ENCODE peak calls at places on chromosome 1, in eight cellular contexts. V, D, Z, H, S, R, C and G are unnamed samples.

GRCh38 chr1:81834268-81834667 is 33.5 kb downstream of the ADGRL2 start:
- DNase-seq in H (no peak), Z (no peak), V (no peak), D (peak), R (peak), S (no peak), C (no peak), G (no peak)

GRCh38 chr1:41318135-41318534 is 43.1 kb upstream of the FOXO6 start:
- DNase-seq in C (no peak), Z (no peak), S (no peak), H (no peak), R (no peak), D (no peak), V (no peak), G (no peak)

GRCh38 chr1:39692152-39693064 is 1.2 kb upstream of the HPCAL4 start:
- DNase-seq in V (no peak), S (no peak), Z (no peak), R (no peak), C (no peak), D (no peak), H (peak), G (no peak)

GRCh38 chr1:202577381-202577780 is 132.9 kb downstream of the SYT2 start:
- DNase-seq in R (peak), Z (no peak), S (no peak), D (no peak), V (no peak), H (no peak), C (no peak), G (no peak)

GRCh38 chr1:198056255-198056654 is 100.5 kb upstream of the NEK7 start:
- DNase-seq in V (no peak), C (no peak), Z (no peak), S (no peak), D (no peak), R (no peak), H (peak), G (no peak)

GRCh38 chr1:112619518-112620458 is at the start of gene CAPZA1:
- DNase-seq in D (peak), Z (peak), H (peak), V (peak), C (peak), S (peak), R (peak), G (peak)

GRCh38 chr1:117059334-117059677 is 820 bp upstream of the TTF2 start:
- DNase-seq in R (no peak), V (peak), S (no peak), D (no peak), C (peak), H (peak), Z (peak), G (no peak)

GRCh38 chr1:22925111-22925510 is 47.6 kb downstream of the LACTBL1 start:
- DNase-seq in C (no peak), D (no peak), H (no peak), Z (no peak), V (no peak), S (no peak), R (peak), G (no peak)

GRCh38 chr1:100573960-100574359 is 36.0 kb downstream of the GPR88 start:
- DNase-seq in D (no peak), H (no peak), Z (no peak), C (no peak), V (no peak), R (no peak), S (no peak), G (no peak)

GRCh38 chr1:59215766-59216291 is 81.1 kb upstream of the FGGY start:
- DNase-seq in S (no peak), D (no peak), R (no peak), C (no peak), Z (no peak), H (no peak), V (no peak), G (no peak)

GRCh38 chr1:20373764-20374163 is 83.1 kb downstream of the VWA5B1 start:
- DNase-seq in S (no peak), V (no peak), R (no peak), C (no peak), Z (no peak), D (no peak), H (peak), G (no peak)

GRCh38 chr1:208237241-208237640 is 6.9 kb downstream of the PLXNA2 start:
- DNase-seq in R (no peak), H (no peak), C (no peak), D (peak), V (no peak), Z (no peak), S (no peak), G (no peak)

GRCh38 chr1:167808104-167808503 is 86.3 kb downstream of the MPZL1 start:
- DNase-seq in H (no peak), R (peak), C (no peak), D (no peak), S (no peak), V (no peak), Z (no peak), G (no peak)

GRCh38 chr1:206609229-206609991 is 2.9 kb downstream of the EIF2D start:
- DNase-seq in Z (no peak), S (no peak), D (peak), H (no peak), C (no peak), R (no peak), V (no peak), G (no peak)

GRCh38 chr1:246147471-246148461 is 359.3 kb downstream of the SMYD3 start:
- DNase-seq in S (no peak), Z (no peak), R (no peak), C (no peak), V (no peak), H (no peak), D (no peak), G (no peak)

GRCh38 chr1:112735752-112736151 is 20.6 kb upstream of the PPM1J start:
- DNase-seq in S (peak), Z (no peak), D (peak), V (no peak), R (peak), C (no peak), H (no peak), G (no peak)

GRCh38 chr1:8348777-8349472 is 31.0 kb downstream of the SLC45A1 start:
- DNase-seq in D (peak), H (peak), V (peak), C (peak), Z (peak), R (peak), S (no peak), G (peak)

GRCh38 chr1:201772178-201772577 is 56.8 kb upstream of the IPO9 start:
- DNase-seq in C (no peak), R (no peak), Z (no peak), S (no peak), V (no peak), H (no peak), D (no peak), G (no peak)

GRCh38 chr1:198075296-198075695 is 81.5 kb upstream of the NEK7 start:
- DNase-seq in R (no peak), C (no peak), S (no peak), V (no peak), D (no peak), Z (no peak), H (no peak), G (no peak)

GRCh38 chr1:208917719-208918118 is 665.8 kb upstream of the CAMK1G start:
- DNase-seq in V (no peak), C (no peak), D (no peak), Z (no peak), R (no peak), H (no peak), S (no peak), G (no peak)

GRCh38 chr1:19100008-19100407 is 110.1 kb downstream of the UBR4 start:
- DNase-seq in H (no peak), C (no peak), V (no peak), S (no peak), Z (no peak), D (no peak), R (no peak), G (no peak)

GRCh38 chr1:63326473-63327380 is 4.4 kb downstream of the FOXD3 start:
- DNase-seq in S (no peak), Z (no peak), C (no peak), H (peak), D (peak), V (no peak), R (peak), G (no peak)

GRCh38 chr1:201461783-201462441 is 7.1 kb downstream of the PHLDA3 start:
- DNase-seq in C (no peak), D (peak), V (peak), H (no peak), R (peak), S (peak), Z (peak), G (no peak)

GRCh38 chr1:41672641-41673313 is 188.3 kb upstream of the EDN2 start:
- DNase-seq in H (peak), R (peak), D (no peak), C (no peak), Z (no peak), V (no peak), S (no peak), G (no peak)

GRCh38 chr1:81446006-81446669 is 354.6 kb upstream of the ADGRL2 start:
- DNase-seq in C (no peak), V (no peak), D (no peak), Z (peak), R (no peak), H (no peak), S (no peak), G (no peak)

GRCh38 chr1:23424171-23424959 is at the start of gene TCEA3:
- DNase-seq in V (peak), S (no peak), R (no peak), D (no peak), C (no peak), Z (peak), H (no peak), G (no peak)

GRCh38 chr1:185355947-185356346 is 38.9 kb upstream of the IVNS1ABP start:
- DNase-seq in D (no peak), H (no peak), R (no peak), V (no peak), S (no peak), C (no peak), Z (no peak), G (no peak)

GRCh38 chr1:78121650-78122210 is 76.0 kb downstream of the GIPC2 start:
- DNase-seq in R (peak), Z (no peak), S (no peak), V (no peak), H (no peak), D (no peak), C (no peak), G (no peak)

GRCh38 chr1:54397980-54398379 is 8.2 kb downstream of the SSBP3 start:
- DNase-seq in S (no peak), D (no peak), V (no peak), H (no peak), C (no peak), R (no peak), Z (no peak), G (no peak)
- TF ChIP-seq CTCF in S (no peak), D (no peak), V (no peak), H (no peak), C (no peak), R (no peak), Z (no peak), G (no peak)

DNA sequence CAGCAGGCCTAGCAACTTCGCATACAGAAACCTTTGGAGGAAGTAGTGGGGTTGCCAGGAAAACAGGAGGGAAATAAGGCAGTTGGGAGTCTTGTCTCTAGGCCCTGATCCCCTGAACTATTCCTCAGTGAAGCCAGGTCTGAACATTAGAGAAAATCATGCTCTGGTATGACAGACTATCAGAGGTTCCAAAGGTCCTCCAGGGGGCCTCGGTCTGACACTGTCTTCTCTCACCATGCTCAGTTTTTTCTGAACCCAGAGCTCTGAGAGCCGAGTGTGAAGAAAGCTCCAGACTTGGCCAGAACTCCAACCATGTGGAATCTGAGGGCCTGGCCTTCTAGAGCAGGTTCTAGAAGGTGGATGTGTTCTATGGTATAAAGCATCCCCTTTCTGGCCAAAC is 4.0 kb downstream of the TOMM40L start:
- DNase-seq in D (no peak), H (no peak), Z (no peak), V (no peak), S (no peak), C (no peak), R (no peak), G (no peak)
- TF ChIP-seq CTCF in D (peak), H (no peak), Z (no peak), V (no peak), S (peak), C (peak), R (no peak), G (peak)

GRCh38 chr1:224051086-224051406 is 62.9 kb upstream of the FBXO28 start:
- DNase-seq in V (no peak), C (no peak), H (no peak), S (no peak), R (no peak), Z (no peak), D (no peak), G (no peak)
- TF ChIP-seq CTCF in V (no peak), C (no peak), H (peak), S (no peak), R (no peak), Z (no peak), D (no peak), G (no peak)

GRCh38 chr1:205502992-205503391 is 1.5 kb upstream of the CDK18 start:
- DNase-seq in Z (no peak), D (no peak), V (no peak), R (no peak), H (no peak), C (no peak), S (no peak), G (no peak)
- TF ChIP-seq CTCF in Z (no peak), D (no peak), V (no peak), R (no peak), H (no peak), C (no peak), S (no peak), G (no peak)

DNA sequence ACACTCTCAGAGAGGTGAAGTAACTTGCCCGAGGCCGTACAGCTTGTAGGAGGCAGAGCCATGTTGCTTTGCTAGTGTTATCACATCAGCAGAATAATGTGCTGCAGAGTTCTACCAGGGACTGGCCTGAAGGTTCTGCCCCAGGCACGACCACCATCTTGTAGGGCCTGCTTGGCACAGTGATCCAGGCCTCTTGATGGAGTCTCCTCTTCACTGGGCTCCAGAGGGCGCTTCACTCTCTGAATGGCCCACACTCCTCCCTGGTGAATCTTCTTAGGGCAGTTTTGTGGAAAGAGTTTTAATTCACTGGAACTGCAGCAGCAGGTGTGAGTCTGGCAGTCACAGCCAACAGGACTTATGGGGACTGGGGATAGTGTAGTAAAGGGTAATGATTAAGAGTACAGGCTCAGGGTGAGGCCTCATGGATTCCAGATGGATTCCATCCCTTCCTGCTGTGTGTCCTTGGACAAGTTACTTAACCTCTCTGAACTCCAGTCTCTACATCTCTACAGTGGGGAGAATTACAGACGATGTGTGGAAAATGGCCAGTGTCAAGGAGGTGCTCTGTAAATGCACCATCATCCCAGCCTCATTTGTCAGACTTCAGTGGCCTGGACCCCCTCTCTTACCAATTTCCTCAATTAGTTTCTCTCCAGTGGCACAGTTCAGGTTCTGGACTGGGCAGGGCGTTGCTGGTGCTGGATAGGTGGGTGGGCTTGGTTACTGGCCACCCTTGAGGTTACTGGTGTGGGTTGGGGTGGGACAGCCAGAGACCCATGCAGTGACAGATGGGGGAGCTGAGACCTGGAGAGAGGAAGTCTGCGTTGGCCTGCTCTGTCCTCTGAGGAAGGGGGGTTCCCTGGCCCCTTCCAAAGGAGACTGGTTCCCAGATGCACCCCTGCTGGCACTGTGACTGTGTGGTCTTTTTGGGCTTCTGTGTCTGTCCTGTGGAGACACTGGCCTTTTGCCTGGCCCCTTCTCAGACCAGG is 45.9 kb upstream of the CSF3R start:
- DNase-seq in S (no peak), D (no peak), V (no peak), H (no peak), R (no peak), C (no peak), Z (no peak), G (no peak)
- TF ChIP-seq CTCF in S (no peak), D (no peak), V (no peak), H (no peak), R (no peak), C (no peak), Z (no peak), G (peak)

GRCh38 chr1:1899266-1899966 is 8.5 kb upstream of the GNB1 start:
- DNase-seq in D (no peak), V (no peak), C (no peak), S (no peak), R (no peak), Z (no peak), H (no peak), G (no peak)
- TF ChIP-seq CTCF in D (no peak), V (no peak), C (peak), S (no peak), R (no peak), Z (no peak), H (no peak), G (peak)

GRCh38 chr1:183306317-183307042 is 111.7 kb downstream of the NMNAT2 start:
- DNase-seq in S (no peak), V (no peak), D (peak), Z (no peak), H (no peak), C (no peak), R (no peak), G (no peak)
- TF ChIP-seq CTCF in S (peak), V (peak), D (no peak), Z (no peak), H (peak), C (peak), R (peak), G (no peak)

GRCh38 chr1:221983444-221983843 is 241.6 kb upstream of the DUSP10 start:
- DNase-seq in C (no peak), V (no peak), S (no peak), Z (no peak), H (no peak), D (no peak), R (no peak), G (no peak)

DNA sequence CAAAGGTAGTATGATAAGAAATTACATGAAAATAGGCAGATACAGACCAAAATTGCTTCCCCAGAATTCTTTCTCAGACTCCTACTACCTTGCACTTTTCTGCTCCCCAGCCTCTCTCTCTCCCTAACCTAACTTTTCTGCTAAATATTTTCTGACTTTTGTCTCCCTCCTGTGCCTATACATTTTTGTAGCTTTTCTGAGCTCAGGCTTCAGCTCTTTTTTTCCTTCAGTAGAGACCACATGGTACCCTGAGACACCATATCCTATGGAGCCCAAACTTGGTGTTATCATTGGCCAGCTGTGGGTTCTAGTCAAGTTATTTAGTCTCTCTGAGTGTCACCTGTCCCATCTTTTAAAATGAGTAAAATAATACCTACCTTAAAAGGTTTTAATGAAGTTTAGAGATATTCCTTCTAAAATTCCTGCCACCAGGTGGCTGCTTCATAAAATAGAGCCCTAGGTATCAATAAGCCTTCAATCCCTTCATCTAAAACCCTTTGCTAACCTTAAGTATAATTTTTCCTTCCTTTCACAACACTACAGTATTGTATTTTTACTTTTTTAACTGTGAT is 237.7 kb upstream of the DUSP10 start:
- DNase-seq in V (no peak), R (no peak), H (no peak), C (no peak), D (no peak), Z (no peak), S (no peak), G (no peak)
- TF ChIP-seq CTCF in V (no peak), R (peak), H (peak), C (peak), D (no peak), Z (peak), S (peak), G (peak)

GRCh38 chr1:36081926-36082485 is 1.9 kb upstream of the TEKT2 start:
- DNase-seq in C (no peak), Z (no peak), D (no peak), R (no peak), H (no peak), V (no peak), S (no peak), G (no peak)
- TF ChIP-seq CTCF in C (no peak), Z (no peak), D (no peak), R (no peak), H (no peak), V (no peak), S (no peak), G (no peak)

DNA sequence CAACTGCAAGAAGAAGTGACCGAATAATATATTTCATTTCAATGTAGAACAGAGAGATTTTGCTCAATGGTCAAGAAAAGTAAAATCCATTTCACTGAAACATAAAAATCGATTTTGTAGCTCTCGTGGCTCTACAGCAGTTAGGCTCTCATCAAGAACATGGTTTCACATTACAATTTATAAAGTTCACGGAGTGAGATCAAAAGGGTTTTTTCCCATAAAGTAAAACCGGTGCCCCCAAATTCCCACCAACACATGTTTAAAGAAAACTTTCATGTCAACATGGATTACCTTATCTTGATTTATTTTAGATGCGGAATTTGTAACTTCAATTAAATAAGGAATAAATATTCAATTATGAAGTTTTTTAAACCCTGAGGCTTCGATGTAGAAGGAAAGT is 16.3 kb upstream of the VAV3 start:
- DNase-seq in R (no peak), S (no peak), D (no peak), Z (no peak), V (no peak), H (no peak), C (no peak), G (no peak)
- TF ChIP-seq CTCF in R (no peak), S (no peak), D (no peak), Z (no peak), V (no peak), H (no peak), C (no peak), G (no peak)